ENCODE peak calls at places on chromosomes 16 and 17, in five cellular contexts. One of them, this sample, is unnamed. For H3K4me1, the result is how much of the 10 kb centered on the place peaks cover.

GRCh38 chr17:57461082-57461481 is 204.8 kb downstream of the MSI2 start:
- DNase-seq in A549: no peak
- DNase-seq in SJCRH30: peak
- DNase-seq in sigmoid colon: no peak
- DNase-seq in uterus: no peak
- DNase-seq in this sample: no peak

GRCh38 chr16:87834668-87835473 is 34.4 kb downstream of the SLC7A5 start:
- DNase-seq in A549: no peak
- DNase-seq in SJCRH30: peak
- DNase-seq in sigmoid colon: peak
- DNase-seq in uterus: no peak
- DNase-seq in this sample: peak

GRCh38 chr17:80388175-80388574 is 26.8 kb upstream of the ENDOV start:
- DNase-seq in A549: no peak
- DNase-seq in SJCRH30: no peak
- DNase-seq in sigmoid colon: no peak
- DNase-seq in uterus: no peak
- DNase-seq in this sample: no peak

GRCh38 chr17:77098884-77099545 is 41.8 kb upstream of the SEC14L1 start:
- DNase-seq in A549: no peak
- DNase-seq in SJCRH30: no peak
- DNase-seq in sigmoid colon: peak
- DNase-seq in uterus: peak
- DNase-seq in this sample: no peak

GRCh38 chr17:41516147-41516827 is 2.4 kb downstream of the KRT15 start:
- DNase-seq in A549: no peak
- DNase-seq in SJCRH30: no peak
- DNase-seq in sigmoid colon: no peak
- DNase-seq in uterus: no peak
- DNase-seq in this sample: no peak

GRCh38 chr17:51258756-51259573 is 884 bp downstream of the MBTD1 start:
- DNase-seq in A549: peak
- DNase-seq in SJCRH30: peak
- DNase-seq in sigmoid colon: peak
- DNase-seq in uterus: peak
- DNase-seq in this sample: peak

GRCh38 chr17:46727572-46728348 is 90.7 kb downstream of the WNT3 start:
- DNase-seq in A549: no peak
- DNase-seq in SJCRH30: no peak
- DNase-seq in sigmoid colon: no peak
- DNase-seq in uterus: no peak
- DNase-seq in this sample: no peak

GRCh38 chr16:57147381-57148191 is 38.3 kb downstream of the PSME3IP1 start:
- DNase-seq in A549: no peak
- DNase-seq in SJCRH30: peak
- DNase-seq in sigmoid colon: peak
- DNase-seq in uterus: no peak
- DNase-seq in this sample: no peak

GRCh38 chr17:46191332-46192210 is 1.7 kb downstream of the KANSL1 start:
- DNase-seq in A549: peak
- DNase-seq in SJCRH30: peak
- DNase-seq in sigmoid colon: no peak
- DNase-seq in uterus: no peak
- DNase-seq in this sample: peak

GRCh38 chr16:12062343-12063003 is 85.9 kb downstream of the SNX29 start:
- DNase-seq in A549: no peak
- DNase-seq in SJCRH30: peak
- DNase-seq in sigmoid colon: peak
- DNase-seq in uterus: peak
- DNase-seq in this sample: no peak

GRCh38 chr17:29054835-29055234 is 11.9 kb downstream of the PIPOX start:
- DNase-seq in A549: no peak
- DNase-seq in SJCRH30: no peak
- DNase-seq in sigmoid colon: no peak
- DNase-seq in uterus: no peak
- DNase-seq in this sample: peak

GRCh38 chr17:2433696-2434095 is 32.8 kb upstream of the MNT start:
- DNase-seq in A549: no peak
- DNase-seq in SJCRH30: no peak
- DNase-seq in sigmoid colon: no peak
- DNase-seq in uterus: no peak
- DNase-seq in this sample: no peak

GRCh38 chr17:17379197-17379991 is 76.2 kb downstream of the NT5M start:
- DNase-seq in A549: no peak
- DNase-seq in SJCRH30: peak
- DNase-seq in sigmoid colon: no peak
- DNase-seq in uterus: no peak
- DNase-seq in this sample: no peak

GRCh38 chr17:49708515-49709161 is 874 bp upstream of the SLC35B1 start:
- DNase-seq in A549: no peak
- DNase-seq in SJCRH30: no peak
- DNase-seq in sigmoid colon: no peak
- DNase-seq in uterus: peak
- DNase-seq in this sample: no peak

GRCh38 chr16:5438591-5438990 is 341.0 kb upstream of the EEF2KMT start:
- DNase-seq in A549: no peak
- DNase-seq in SJCRH30: no peak
- DNase-seq in sigmoid colon: no peak
- DNase-seq in uterus: no peak
- DNase-seq in this sample: no peak

GRCh38 chr16:87833548-87833947 is 35.8 kb downstream of the SLC7A5 start:
- DNase-seq in A549: no peak
- DNase-seq in SJCRH30: no peak
- DNase-seq in sigmoid colon: no peak
- DNase-seq in uterus: no peak
- DNase-seq in this sample: no peak

GRCh38 chr17:17152385-17152784 is 53.7 kb downstream of the PLD6 start:
- DNase-seq in A549: no peak
- DNase-seq in SJCRH30: no peak
- DNase-seq in sigmoid colon: no peak
- DNase-seq in uterus: peak
- DNase-seq in this sample: no peak

GRCh38 chr16:3645108-3645503 is 9.4 kb upstream of the DNASE1 start:
- DNase-seq in A549: no peak
- DNase-seq in SJCRH30: no peak
- DNase-seq in sigmoid colon: peak
- DNase-seq in uterus: no peak
- DNase-seq in this sample: no peak

GRCh38 chr16:10736926-10737625 is 6.6 kb upstream of the NUBP1 start:
- DNase-seq in A549: peak
- DNase-seq in SJCRH30: peak
- DNase-seq in sigmoid colon: no peak
- DNase-seq in uterus: peak
- DNase-seq in this sample: peak

GRCh38 chr16:73058616-73059409 is 10.9 kb upstream of the ZFHX3 start:
- DNase-seq in A549: no peak
- DNase-seq in SJCRH30: peak
- DNase-seq in sigmoid colon: peak
- DNase-seq in uterus: no peak
- DNase-seq in this sample: peak

GRCh38 chr16:89409161-89409711 is 81.1 kb downstream of the ANKRD11 start:
- DNase-seq in A549: no peak
- DNase-seq in SJCRH30: no peak
- DNase-seq in sigmoid colon: no peak
- DNase-seq in uterus: no peak
- DNase-seq in this sample: no peak

GRCh38 chr17:20184191-20184590 is 175.0 kb downstream of the SPECC1 start:
- DNase-seq in A549: no peak
- DNase-seq in SJCRH30: no peak
- DNase-seq in sigmoid colon: no peak
- DNase-seq in uterus: no peak
- DNase-seq in this sample: no peak

GRCh38 chr16:57893217-57893558 is 77.7 kb downstream of the CNGB1 start:
- DNase-seq in A549: no peak
- DNase-seq in SJCRH30: no peak
- DNase-seq in sigmoid colon: no peak
- DNase-seq in uterus: no peak
- DNase-seq in this sample: no peak

GRCh38 chr17:63700528-63701441 is 860 bp upstream of the LIMD2 start:
- DNase-seq in A549: no peak
- DNase-seq in SJCRH30: peak
- DNase-seq in sigmoid colon: peak
- DNase-seq in uterus: peak
- DNase-seq in this sample: peak

GRCh38 chr17:82050761-82051641 is 610 bp downstream of the RFNG start:
- DNase-seq in A549: no peak
- DNase-seq in SJCRH30: no peak
- DNase-seq in sigmoid colon: no peak
- DNase-seq in uterus: no peak
- DNase-seq in this sample: no peak

GRCh38 chr17:65017375-65017774 is 39.2 kb downstream of the GNA13 start:
- DNase-seq in A549: no peak
- DNase-seq in SJCRH30: no peak
- DNase-seq in sigmoid colon: no peak
- DNase-seq in uterus: no peak
- DNase-seq in this sample: no peak

GRCh38 chr17:65022137-65022536 is 34.4 kb downstream of the GNA13 start:
- DNase-seq in A549: no peak
- DNase-seq in SJCRH30: no peak
- DNase-seq in sigmoid colon: no peak
- DNase-seq in uterus: no peak
- DNase-seq in this sample: no peak

GRCh38 chr17:65015855-65016254 is 40.7 kb downstream of the GNA13 start:
- DNase-seq in A549: no peak
- DNase-seq in SJCRH30: no peak
- DNase-seq in sigmoid colon: no peak
- DNase-seq in uterus: no peak
- DNase-seq in this sample: no peak

GRCh38 chr17:65020284-65020683 is 36.3 kb downstream of the GNA13 start:
- DNase-seq in A549: no peak
- DNase-seq in SJCRH30: no peak
- DNase-seq in sigmoid colon: no peak
- DNase-seq in uterus: no peak
- DNase-seq in this sample: no peak

DNA sequence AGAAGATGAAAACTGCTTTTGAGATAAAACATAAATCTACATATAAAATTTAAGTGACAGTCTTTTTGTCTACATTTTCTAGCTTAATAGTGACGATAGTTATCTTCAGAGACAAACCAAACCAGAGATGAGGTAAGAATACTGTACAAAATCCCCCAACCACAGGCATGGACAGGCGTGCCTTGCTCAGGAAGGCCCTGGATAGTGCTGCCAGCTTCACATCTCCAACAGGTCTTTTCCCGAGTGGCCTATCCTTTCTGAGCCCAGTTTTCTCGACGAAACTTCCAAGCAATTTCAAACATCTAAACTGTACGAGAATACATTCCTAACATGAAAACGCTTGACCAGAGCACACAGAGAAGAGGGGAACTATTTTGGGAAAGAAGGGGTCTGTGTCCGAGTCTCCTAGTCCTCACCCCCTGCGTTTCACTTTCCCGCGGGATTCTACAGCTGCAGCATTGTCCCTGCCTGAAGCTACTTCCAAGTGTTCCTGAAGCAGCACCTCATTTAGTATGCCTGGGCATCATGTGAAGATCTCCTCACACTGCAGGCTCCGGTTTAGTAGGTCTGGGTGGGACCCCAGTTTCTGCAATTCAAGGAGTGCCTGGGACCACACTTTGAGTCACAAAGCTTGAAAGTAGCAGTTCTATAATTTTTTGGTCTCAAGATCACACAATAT is 37.8 kb downstream of the GNA13 start:
- DNase-seq in A549: no peak
- DNase-seq in SJCRH30: no peak
- DNase-seq in sigmoid colon: no peak
- DNase-seq in uterus: no peak
- DNase-seq in this sample: no peak
- H3K4me1 ChIP-seq in A549: half or more
- H3K4me1 ChIP-seq in SJCRH30: under half
- H3K4me1 ChIP-seq in sigmoid colon: under half
- H3K4me1 ChIP-seq in uterus: under half
- H3K4me1 ChIP-seq in this sample: under half

GRCh38 chr16:85913688-85914422 is 14.9 kb downstream of the IRF8 start:
- DNase-seq in A549: no peak
- DNase-seq in SJCRH30: no peak
- DNase-seq in sigmoid colon: no peak
- DNase-seq in uterus: no peak
- DNase-seq in this sample: no peak
- H3K4me1 ChIP-seq in A549: under half
- H3K4me1 ChIP-seq in SJCRH30: under half
- H3K4me1 ChIP-seq in sigmoid colon: under half
- H3K4me1 ChIP-seq in uterus: under half
- H3K4me1 ChIP-seq in this sample: under half

GRCh38 chr16:53111078-53111776 is 56.4 kb downstream of the CHD9 start:
- DNase-seq in A549: no peak
- DNase-seq in SJCRH30: no peak
- DNase-seq in sigmoid colon: no peak
- DNase-seq in uterus: no peak
- DNase-seq in this sample: no peak
- H3K4me1 ChIP-seq in A549: under half
- H3K4me1 ChIP-seq in SJCRH30: under half
- H3K4me1 ChIP-seq in sigmoid colon: under half
- H3K4me1 ChIP-seq in uterus: under half
- H3K4me1 ChIP-seq in this sample: under half

GRCh38 chr16:21203155-21203797 is 8.1 kb downstream of the ZP2 start:
- DNase-seq in A549: no peak
- DNase-seq in SJCRH30: no peak
- DNase-seq in sigmoid colon: no peak
- DNase-seq in uterus: no peak
- DNase-seq in this sample: no peak
- H3K4me1 ChIP-seq in A549: under half
- H3K4me1 ChIP-seq in SJCRH30: under half
- H3K4me1 ChIP-seq in sigmoid colon: under half
- H3K4me1 ChIP-seq in uterus: under half
- H3K4me1 ChIP-seq in this sample: under half

GRCh38 chr17:72602517-72603345 is 481.9 kb downstream of the SOX9 start:
- DNase-seq in A549: peak
- DNase-seq in SJCRH30: no peak
- DNase-seq in sigmoid colon: no peak
- DNase-seq in uterus: no peak
- DNase-seq in this sample: no peak
- H3K4me1 ChIP-seq in A549: half or more
- H3K4me1 ChIP-seq in SJCRH30: under half
- H3K4me1 ChIP-seq in sigmoid colon: under half
- H3K4me1 ChIP-seq in uterus: under half
- H3K4me1 ChIP-seq in this sample: under half